ENCODE peak calls at places on chromosome 1, in eight cellular contexts. G, M, C, L, I, P, J and R are unnamed samples.
A peak's percentile ranks its signal among the peaks of the same experiment; 100 is the strongest.

GRCh38 chr1:164796916-164797315 is 237.9 kb downstream of the PBX1 start:
- DNase-seq in L (no peak), I (no peak), M (no peak), P (no peak), J (no peak), G (no peak), C (no peak), R (no peak)

GRCh38 chr1:93581917-93582850 is 99.5 kb downstream of the BCAR3 start:
- DNase-seq in J (no peak), G (no peak), M (peak; percentile 17), I (no peak), P (no peak), C (no peak), L (no peak), R (peak; percentile 38)

GRCh38 chr1:11069233-11069950 is 9.6 kb upstream of the SRM start:
- DNase-seq in C (peak; percentile 30), L (no peak), M (no peak), G (no peak), I (no peak), J (no peak), P (peak; percentile 13), R (no peak)

GRCh38 chr1:217078010-217078704 is 354.9 kb upstream of the ESRRG start:
- DNase-seq in P (no peak), J (no peak), G (no peak), C (no peak), M (peak; percentile 49), L (no peak), I (peak; percentile 20), R (no peak)

GRCh38 chr1:233909195-233909594 is 4.7 kb downstream of the SLC35F3 start:
- DNase-seq in I (no peak), M (peak; percentile 44), C (no peak), L (no peak), G (no peak), P (no peak), J (no peak), R (no peak)

GRCh38 chr1:207918571-207918970 is 7.6 kb upstream of the CD34 start:
- DNase-seq in J (no peak), P (no peak), L (no peak), G (no peak), I (no peak), M (no peak), C (no peak), R (no peak)

GRCh38 chr1:196877964-196878363 is 9.9 kb upstream of the CFHR4 start:
- DNase-seq in M (no peak), L (peak; percentile 71), J (no peak), C (no peak), P (no peak), I (peak; percentile 12), G (peak; percentile 60), R (no peak)

GRCh38 chr1:70778934-70779333 is 268.7 kb downstream of the PTGER3 start:
- DNase-seq in L (no peak), I (no peak), G (no peak), C (no peak), M (no peak), J (no peak), P (no peak), R (no peak)

GRCh38 chr1:46615735-46616134 is 876 bp downstream of the MOB3C start:
- DNase-seq in P (no peak), J (no peak), M (no peak), L (no peak), G (no peak), C (peak; percentile 63), I (no peak), R (no peak)

GRCh38 chr1:36115200-36115669 is 9.8 kb downstream of the COL8A2 start:
- DNase-seq in I (peak; percentile 37), G (no peak), P (no peak), J (no peak), C (no peak), L (no peak), M (peak; percentile 76), R (no peak)

GRCh38 chr1:36118396-36118795 is 6.6 kb downstream of the COL8A2 start:
- DNase-seq in J (no peak), G (no peak), M (no peak), L (no peak), C (no peak), I (no peak), P (no peak), R (no peak)

GRCh38 chr1:36115931-36116330 is 9.1 kb downstream of the COL8A2 start:
- DNase-seq in G (no peak), I (peak; percentile 28), L (no peak), J (no peak), P (no peak), C (no peak), M (no peak), R (no peak)

GRCh38 chr1:36118805-36119204 is 6.2 kb downstream of the COL8A2 start:
- DNase-seq in I (no peak), M (no peak), J (no peak), G (no peak), C (no peak), P (no peak), L (no peak), R (no peak)

GRCh38 chr1:36116906-36117305 is 8.1 kb downstream of the COL8A2 start:
- DNase-seq in I (no peak), L (no peak), P (no peak), G (no peak), M (no peak), C (no peak), J (no peak), R (no peak)
- TF ChIP-seq POLR2A in I (no peak), L (no peak), P (no peak), G (no peak), M (no peak), C (no peak), J (no peak), R (no peak)

DNA sequence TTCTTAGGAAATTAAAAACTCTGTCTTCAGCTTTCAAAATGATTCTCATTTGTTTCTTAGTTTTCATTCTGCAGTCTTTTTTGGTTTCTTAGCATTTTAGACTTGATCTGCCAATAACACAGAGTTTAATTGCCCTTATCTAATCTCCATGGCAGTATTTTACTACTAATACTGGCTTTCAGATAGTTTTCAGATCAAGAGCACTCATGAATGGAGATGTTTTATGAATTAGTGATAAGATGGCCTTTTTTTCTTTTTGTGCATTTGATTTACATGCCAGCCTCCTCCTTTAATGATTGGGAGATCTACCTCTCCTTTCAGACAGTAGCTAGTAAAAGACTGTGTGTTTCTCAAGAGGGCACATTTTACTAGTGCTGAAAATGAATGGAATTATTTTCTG is 5.6 kb downstream of the MIA3 start:
- DNase-seq in J (no peak), I (no peak), G (no peak), L (no peak), C (no peak), P (no peak), M (no peak), R (no peak)
- H3K27ac ChIP-seq in J (no peak overlapping the region), I (no peak overlapping the region), G (no peak overlapping the region), L (no peak overlapping the region), C (no peak overlapping the region), P (no peak overlapping the region), M (no peak overlapping the region), R (no peak overlapping the region)

GRCh38 chr1:153944005-153944821 is 2.3 kb downstream of the DENND4B start:
- DNase-seq in C (no peak), L (no peak), M (no peak), I (no peak), G (no peak), P (no peak), J (no peak), R (no peak)

GRCh38 chr1:153944822-153945117 is 1.7 kb downstream of the DENND4B start:
- DNase-seq in C (no peak), P (no peak), J (no peak), L (no peak), I (no peak), M (no peak), G (no peak), R (no peak)

GRCh38 chr1:153945131-153945794 is 1.3 kb downstream of the DENND4B start:
- DNase-seq in L (peak; percentile 60), M (no peak), P (peak; percentile 60), I (peak; percentile 46), G (no peak), C (peak; percentile 77), J (peak; percentile 48), R (no peak)

GRCh38 chr1:153946622-153947246 is at the start of gene DENND4B:
- DNase-seq in C (peak; percentile 93), M (peak; percentile 57), P (peak; percentile 90), L (peak; percentile 91), I (peak; percentile 65), G (peak; percentile 93), J (peak; percentile 65), R (peak; percentile 96)

DNA sequence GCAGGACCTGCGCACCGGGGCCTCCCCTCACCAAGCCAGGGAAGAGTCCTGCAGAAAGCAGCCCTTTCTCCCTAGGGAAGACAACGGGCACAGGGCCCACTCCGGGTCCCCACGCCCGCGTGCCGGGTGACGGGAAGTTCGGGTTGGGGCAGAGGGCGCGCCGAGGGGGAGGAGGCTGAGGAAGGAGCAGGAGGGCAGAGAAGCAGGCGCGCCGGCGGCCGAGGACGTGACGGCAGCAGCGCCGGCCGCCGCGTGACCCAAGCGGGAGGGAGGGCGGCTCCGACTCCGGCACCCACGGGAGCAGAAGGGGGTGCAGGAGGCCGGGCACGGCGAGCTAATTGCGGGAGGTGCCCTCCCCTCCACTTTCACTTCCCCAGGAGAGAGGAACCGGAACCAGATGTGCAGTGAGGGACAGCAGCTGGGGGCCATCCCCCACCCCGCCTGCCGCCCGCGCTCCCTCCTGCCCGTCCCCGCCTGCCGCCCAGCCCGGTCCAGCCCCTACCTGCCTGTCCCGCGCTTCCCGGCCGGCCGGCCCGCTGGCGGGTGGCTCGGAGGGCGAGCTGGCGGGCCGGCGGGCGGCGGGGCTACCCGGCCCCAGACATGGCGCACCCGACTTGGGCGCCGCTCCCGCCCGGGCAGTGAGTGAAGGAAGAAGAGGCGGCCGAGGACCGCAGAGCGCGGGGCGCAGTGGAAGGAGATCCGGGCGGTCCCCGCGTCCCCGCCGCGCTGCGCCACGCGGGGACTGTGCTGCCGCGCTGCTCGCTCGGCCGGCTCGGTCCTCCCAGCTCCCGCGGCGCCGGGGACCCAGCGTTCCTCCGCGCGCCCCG is 510 bp downstream of the DENND4B start:
- DNase-seq in G (peak; percentile 77), P (peak; percentile 86), L (peak; percentile 94), M (peak; percentile 71), C (peak; percentile 95), I (peak; percentile 56), J (peak; percentile 78), R (peak; percentile 97)
- TF ChIP-seq POLR2A in G (no peak), P (peak; percentile 8), L (peak; percentile 66), M (no peak), C (peak; percentile 34), I (no peak), J (no peak), R (peak; percentile 55)

DNA sequence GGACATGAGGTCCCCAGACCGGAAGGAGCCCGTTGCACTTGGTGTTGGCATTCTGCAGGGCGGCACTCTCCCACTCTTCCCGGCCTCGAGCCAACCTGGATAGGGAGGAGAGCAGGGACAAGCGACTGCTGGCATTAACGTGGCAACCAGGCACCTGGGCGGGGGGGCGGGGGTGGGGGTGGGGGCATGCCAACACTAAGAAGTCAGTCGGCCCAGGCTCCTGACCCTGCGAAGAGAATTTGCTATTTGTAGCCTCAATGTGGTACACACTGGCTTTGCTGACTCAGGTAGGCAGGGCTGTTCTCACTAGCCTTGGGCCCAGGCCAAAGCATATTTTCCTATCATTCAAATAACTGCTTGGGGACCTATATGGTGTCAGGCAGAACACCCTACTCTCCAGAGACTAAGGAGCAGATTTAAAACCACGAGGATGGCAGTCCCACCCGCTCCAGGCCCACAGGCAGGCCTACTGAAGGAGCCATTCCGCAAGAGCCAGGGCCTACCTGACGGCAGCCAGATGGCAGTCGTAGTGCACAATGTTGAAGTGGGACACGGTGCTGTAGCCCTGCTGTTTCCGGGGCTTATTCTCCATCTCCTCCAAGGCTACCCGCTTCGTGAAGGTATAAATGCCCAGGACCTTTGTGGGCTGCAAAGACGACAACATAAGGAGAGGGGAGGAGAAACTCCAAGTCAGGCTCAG is 123.7 kb downstream of the UBR4 start:
- DNase-seq in C (no peak), P (no peak), M (peak; percentile 54), J (no peak), G (no peak), L (peak; percentile 54), I (no peak), R (peak; percentile 65)
- H3K27ac ChIP-seq in C (no peak overlapping the region), P (no peak overlapping the region), M (peak overlapping the region; percentile 75), J (no peak overlapping the region), G (no peak overlapping the region), L (peak overlapping the region; percentile 38), I (no peak overlapping the region), R (peak overlapping the region; percentile 62)